ENCODE peak calls at places on chromosomes 6 and 20, in seven cellular contexts. One of them, this sample, is unnamed.

GRCh38 chr6:26657268-26657667 is 2.3 kb downstream of the ZNF322 start:
- DNase-seq in colonic mucosa: no peak
- DNase-seq in GM13977: no peak
- DNase-seq in cardiac muscle cell: no peak
- DNase-seq in A549: no peak
- DNase-seq in HCT116: no peak
- DNase-seq in fibroblast of mammary gland: no peak
- DNase-seq in this sample: no peak

GRCh38 chr6:107698146-107698545 is 126.0 kb downstream of the SCML4 start:
- DNase-seq in cardiac muscle cell: peak; percentile 83
- DNase-seq in colonic mucosa: no peak
- DNase-seq in fibroblast of mammary gland: peak; percentile 96
- DNase-seq in GM13977: no peak
- DNase-seq in A549: no peak
- DNase-seq in HCT116: no peak
- DNase-seq in this sample: no peak

GRCh38 chr6:127618729-127619128 is 41.8 kb downstream of the C6orf58 start:
- DNase-seq in HCT116: no peak
- DNase-seq in cardiac muscle cell: no peak
- DNase-seq in A549: no peak
- DNase-seq in GM13977: no peak
- DNase-seq in colonic mucosa: no peak
- DNase-seq in fibroblast of mammary gland: peak; percentile 35
- DNase-seq in this sample: no peak

GRCh38 chr6:138293428-138293827 is 75.1 kb upstream of the PBOV1 start:
- DNase-seq in colonic mucosa: no peak
- DNase-seq in A549: no peak
- DNase-seq in cardiac muscle cell: no peak
- DNase-seq in fibroblast of mammary gland: no peak
- DNase-seq in HCT116: no peak
- DNase-seq in GM13977: no peak
- DNase-seq in this sample: no peak

GRCh38 chr6:141539617-141540016 is 593.1 kb upstream of the GJE1 start:
- DNase-seq in fibroblast of mammary gland: peak; percentile 34
- DNase-seq in cardiac muscle cell: no peak
- DNase-seq in HCT116: no peak
- DNase-seq in A549: no peak
- DNase-seq in colonic mucosa: no peak
- DNase-seq in GM13977: no peak
- DNase-seq in this sample: no peak

GRCh38 chr6:115830895-115831294 is 229.8 kb downstream of the FRK start:
- DNase-seq in GM13977: no peak
- DNase-seq in cardiac muscle cell: peak; percentile 11
- DNase-seq in HCT116: no peak
- DNase-seq in colonic mucosa: no peak
- DNase-seq in fibroblast of mammary gland: no peak
- DNase-seq in A549: peak; percentile 8
- DNase-seq in this sample: no peak

GRCh38 chr6:154805288-154805911 is 72.2 kb downstream of the SCAF8 start:
- DNase-seq in cardiac muscle cell: peak; percentile 71
- DNase-seq in A549: peak; percentile 52
- DNase-seq in fibroblast of mammary gland: peak; percentile 74
- DNase-seq in colonic mucosa: no peak
- DNase-seq in GM13977: peak; percentile 25
- DNase-seq in HCT116: peak; percentile 31
- DNase-seq in this sample: no peak

GRCh38 chr6:17589402-17590116 is 10.5 kb upstream of the FAM8A1 start:
- DNase-seq in colonic mucosa: peak; percentile 80
- DNase-seq in GM13977: no peak
- DNase-seq in fibroblast of mammary gland: peak; percentile 82
- DNase-seq in HCT116: peak; percentile 91
- DNase-seq in cardiac muscle cell: peak; percentile 72
- DNase-seq in A549: peak; percentile 72
- DNase-seq in this sample: no peak

GRCh38 chr20:31934968-31935764 is 16.7 kb downstream of the PDRG1 start:
- DNase-seq in fibroblast of mammary gland: no peak
- DNase-seq in HCT116: no peak
- DNase-seq in cardiac muscle cell: no peak
- DNase-seq in A549: no peak
- DNase-seq in colonic mucosa: no peak
- DNase-seq in GM13977: no peak
- DNase-seq in this sample: no peak

GRCh38 chr6:19837511-19838441 is 606 bp downstream of the ID4 start:
- DNase-seq in A549: peak; percentile 17
- DNase-seq in colonic mucosa: peak; percentile 20
- DNase-seq in fibroblast of mammary gland: no peak
- DNase-seq in GM13977: peak; percentile 21
- DNase-seq in cardiac muscle cell: peak; percentile 55
- DNase-seq in HCT116: no peak
- DNase-seq in this sample: no peak

GRCh38 chr6:28443112-28443773 is at the start of gene ZSCAN23:
- DNase-seq in A549: no peak
- DNase-seq in fibroblast of mammary gland: peak; percentile 93
- DNase-seq in HCT116: no peak
- DNase-seq in colonic mucosa: peak; percentile 81
- DNase-seq in cardiac muscle cell: peak; percentile 92
- DNase-seq in GM13977: peak; percentile 74
- DNase-seq in this sample: peak; percentile 39

GRCh38 chr6:63573140-63573898 is 1.0 kb downstream of the LOC128125822 start:
- DNase-seq in fibroblast of mammary gland: peak; percentile 61
- DNase-seq in colonic mucosa: peak; percentile 94
- DNase-seq in A549: peak; percentile 79
- DNase-seq in GM13977: peak; percentile 70
- DNase-seq in cardiac muscle cell: peak; percentile 74
- DNase-seq in HCT116: peak; percentile 74
- DNase-seq in this sample: no peak

GRCh38 chr6:86706449-86706848 is 230.9 kb upstream of the HTR1E start:
- DNase-seq in A549: no peak
- DNase-seq in GM13977: no peak
- DNase-seq in colonic mucosa: no peak
- DNase-seq in fibroblast of mammary gland: no peak
- DNase-seq in HCT116: no peak
- DNase-seq in cardiac muscle cell: no peak
- DNase-seq in this sample: no peak

GRCh38 chr20:51541189-51542032 is 1.1 kb downstream of the NFATC2 start:
- DNase-seq in colonic mucosa: peak; percentile 82
- DNase-seq in fibroblast of mammary gland: peak; percentile 31
- DNase-seq in A549: no peak
- DNase-seq in GM13977: peak; percentile 72
- DNase-seq in HCT116: no peak
- DNase-seq in cardiac muscle cell: peak; percentile 80
- DNase-seq in this sample: no peak

GRCh38 chr6:72554203-72554564 is 67.7 kb upstream of the KCNQ5 start:
- DNase-seq in A549: peak; percentile 25
- DNase-seq in colonic mucosa: no peak
- DNase-seq in HCT116: no peak
- DNase-seq in cardiac muscle cell: peak; percentile 41
- DNase-seq in fibroblast of mammary gland: peak; percentile 31
- DNase-seq in GM13977: no peak
- DNase-seq in this sample: no peak

GRCh38 chr6:5159162-5159561 is 74.0 kb downstream of the PPP1R3G start:
- DNase-seq in HCT116: no peak
- DNase-seq in GM13977: no peak
- DNase-seq in A549: no peak
- DNase-seq in colonic mucosa: no peak
- DNase-seq in cardiac muscle cell: no peak
- DNase-seq in fibroblast of mammary gland: no peak
- DNase-seq in this sample: no peak

GRCh38 chr6:32967151-32968091 is 973 bp upstream of the BRD2 start:
- DNase-seq in HCT116: peak; percentile 73
- DNase-seq in A549: peak; percentile 80
- DNase-seq in colonic mucosa: peak; percentile 70
- DNase-seq in fibroblast of mammary gland: peak; percentile 64
- DNase-seq in GM13977: no peak
- DNase-seq in cardiac muscle cell: peak; percentile 57
- DNase-seq in this sample: no peak
- TF ChIP-seq CTCF in HCT116: no peak
- TF ChIP-seq CTCF in A549: peak; percentile 62
- TF ChIP-seq CTCF in colonic mucosa: peak; percentile 45
- TF ChIP-seq CTCF in fibroblast of mammary gland: peak; percentile 69
- TF ChIP-seq CTCF in GM13977: peak; percentile 65
- TF ChIP-seq CTCF in cardiac muscle cell: peak; percentile 54
- TF ChIP-seq CTCF in this sample: peak; percentile 55

GRCh38 chr6:15754706-15755079 is 91.9 kb upstream of the DTNBP1 start:
- DNase-seq in cardiac muscle cell: no peak
- DNase-seq in colonic mucosa: no peak
- DNase-seq in HCT116: no peak
- DNase-seq in GM13977: no peak
- DNase-seq in fibroblast of mammary gland: no peak
- DNase-seq in A549: no peak
- DNase-seq in this sample: no peak

GRCh38 chr6:15751721-15752350 is 89.0 kb upstream of the DTNBP1 start:
- DNase-seq in colonic mucosa: no peak
- DNase-seq in fibroblast of mammary gland: no peak
- DNase-seq in cardiac muscle cell: no peak
- DNase-seq in GM13977: no peak
- DNase-seq in HCT116: no peak
- DNase-seq in A549: no peak
- DNase-seq in this sample: no peak

GRCh38 chr6:15755555-15755954 is 92.7 kb upstream of the DTNBP1 start:
- DNase-seq in colonic mucosa: no peak
- DNase-seq in GM13977: no peak
- DNase-seq in A549: no peak
- DNase-seq in fibroblast of mammary gland: peak; percentile 81
- DNase-seq in cardiac muscle cell: peak; percentile 70
- DNase-seq in HCT116: no peak
- DNase-seq in this sample: no peak

GRCh38 chr6:15754035-15754705 is 91.3 kb upstream of the DTNBP1 start:
- DNase-seq in colonic mucosa: no peak
- DNase-seq in GM13977: no peak
- DNase-seq in fibroblast of mammary gland: peak; percentile 78
- DNase-seq in A549: no peak
- DNase-seq in cardiac muscle cell: peak; percentile 33
- DNase-seq in HCT116: no peak
- DNase-seq in this sample: no peak

DNA sequence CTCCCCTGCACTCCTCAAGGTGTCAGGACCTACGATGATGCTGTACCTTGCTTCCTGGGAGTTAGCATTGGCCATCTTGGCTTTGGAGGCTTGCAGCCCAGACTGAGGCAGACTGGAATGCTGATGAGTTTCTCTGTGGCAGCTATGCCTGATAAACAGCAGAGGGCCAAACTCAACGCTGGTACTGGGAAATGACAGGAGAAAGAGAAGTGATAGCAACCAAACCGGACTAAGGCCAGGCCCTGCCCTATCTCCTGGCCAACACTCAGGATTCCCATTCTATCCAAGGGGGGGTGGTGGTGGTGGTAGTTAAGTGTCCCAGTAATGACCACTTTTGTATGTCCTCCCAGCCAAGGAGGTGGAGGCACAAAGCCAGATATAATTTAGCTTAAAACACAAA is 90.0 kb upstream of the DTNBP1 start:
- DNase-seq in colonic mucosa: no peak
- DNase-seq in HCT116: no peak
- DNase-seq in GM13977: no peak
- DNase-seq in A549: peak; percentile 23
- DNase-seq in fibroblast of mammary gland: no peak
- DNase-seq in cardiac muscle cell: peak; percentile 37
- DNase-seq in this sample: no peak
- TF ChIP-seq CTCF in colonic mucosa: no peak
- TF ChIP-seq CTCF in HCT116: no peak
- TF ChIP-seq CTCF in GM13977: no peak
- TF ChIP-seq CTCF in A549: no peak
- TF ChIP-seq CTCF in fibroblast of mammary gland: no peak
- TF ChIP-seq CTCF in cardiac muscle cell: peak; percentile 31
- TF ChIP-seq CTCF in this sample: no peak

GRCh38 chr6:52201493-52201892 is 15.3 kb downstream of the IL17A start:
- DNase-seq in fibroblast of mammary gland: no peak
- DNase-seq in HCT116: no peak
- DNase-seq in colonic mucosa: no peak
- DNase-seq in GM13977: no peak
- DNase-seq in A549: no peak
- DNase-seq in cardiac muscle cell: no peak
- DNase-seq in this sample: no peak

GRCh38 chr6:52209672-52210626 is 23.8 kb downstream of the IL17A start:
- DNase-seq in A549: no peak
- DNase-seq in GM13977: no peak
- DNase-seq in HCT116: no peak
- DNase-seq in cardiac muscle cell: no peak
- DNase-seq in colonic mucosa: no peak
- DNase-seq in fibroblast of mammary gland: no peak
- DNase-seq in this sample: no peak

GRCh38 chr6:52208612-52209011 is 22.4 kb downstream of the IL17A start:
- DNase-seq in GM13977: no peak
- DNase-seq in HCT116: no peak
- DNase-seq in fibroblast of mammary gland: no peak
- DNase-seq in A549: no peak
- DNase-seq in colonic mucosa: no peak
- DNase-seq in cardiac muscle cell: no peak
- DNase-seq in this sample: no peak

GRCh38 chr6:52207066-52207465 is 20.9 kb downstream of the IL17A start:
- DNase-seq in A549: no peak
- DNase-seq in cardiac muscle cell: no peak
- DNase-seq in HCT116: no peak
- DNase-seq in GM13977: no peak
- DNase-seq in colonic mucosa: no peak
- DNase-seq in fibroblast of mammary gland: no peak
- DNase-seq in this sample: no peak
- TF ChIP-seq CTCF in A549: no peak
- TF ChIP-seq CTCF in cardiac muscle cell: no peak
- TF ChIP-seq CTCF in HCT116: no peak
- TF ChIP-seq CTCF in GM13977: peak; percentile 23
- TF ChIP-seq CTCF in colonic mucosa: no peak
- TF ChIP-seq CTCF in fibroblast of mammary gland: no peak
- TF ChIP-seq CTCF in this sample: peak; percentile 6

DNA sequence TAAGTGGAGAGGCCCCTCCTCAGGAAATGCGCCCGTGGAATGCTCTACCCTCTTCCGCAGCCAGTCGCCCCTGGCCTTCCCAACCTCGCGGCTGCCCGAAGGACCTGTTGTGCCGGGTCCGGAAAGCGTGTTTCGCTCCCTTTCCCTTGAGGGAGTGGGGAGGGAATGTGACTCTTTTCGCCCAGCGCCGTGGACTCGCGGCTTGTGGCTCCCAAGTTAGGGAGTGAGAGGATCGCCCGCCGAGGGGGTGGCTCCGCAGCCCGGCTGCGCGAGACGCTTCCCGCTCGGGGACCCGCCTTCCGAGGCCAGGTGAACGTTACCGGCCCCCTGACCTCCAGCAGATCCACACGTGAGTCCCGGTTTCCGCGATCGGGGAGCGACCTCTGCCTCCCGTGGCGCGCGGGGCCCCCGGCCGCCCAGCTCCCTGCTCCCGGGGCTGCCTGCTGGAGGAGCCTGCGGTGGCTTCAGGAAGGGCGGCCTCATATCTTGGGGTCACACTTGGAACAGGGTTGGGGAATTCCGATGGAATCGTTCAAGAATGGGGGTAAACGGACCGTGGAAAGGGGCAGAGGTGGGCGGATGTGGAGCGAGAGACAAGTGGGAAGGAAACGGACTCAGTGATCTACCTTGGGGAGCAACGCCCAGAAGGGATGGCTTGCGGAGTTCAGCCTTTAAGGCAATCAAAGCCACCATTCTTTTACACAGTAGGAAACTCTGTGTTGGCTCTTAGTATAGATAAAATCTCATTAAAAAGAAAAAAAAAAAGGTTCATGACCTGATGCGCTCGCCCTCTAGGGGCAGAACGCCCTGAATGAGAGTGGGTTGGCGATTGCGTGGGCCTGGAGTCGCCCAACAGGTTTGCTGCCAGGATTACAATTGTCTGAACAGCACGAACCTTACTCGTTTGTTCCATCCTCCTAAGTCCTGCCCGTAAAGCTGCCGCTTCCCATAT is 887 bp downstream of the TPD52L1 start:
- DNase-seq in A549: peak; percentile 62
- DNase-seq in colonic mucosa: peak; percentile 35
- DNase-seq in cardiac muscle cell: no peak
- DNase-seq in GM13977: peak; percentile 46
- DNase-seq in fibroblast of mammary gland: peak; percentile 25
- DNase-seq in HCT116: peak; percentile 51
- DNase-seq in this sample: no peak
- TF ChIP-seq CTCF in A549: peak; percentile 47
- TF ChIP-seq CTCF in colonic mucosa: peak; percentile 21
- TF ChIP-seq CTCF in cardiac muscle cell: peak; percentile 23
- TF ChIP-seq CTCF in GM13977: peak; percentile 22
- TF ChIP-seq CTCF in fibroblast of mammary gland: peak; percentile 40
- TF ChIP-seq CTCF in HCT116: peak; percentile 29
- TF ChIP-seq CTCF in this sample: no peak

This sample was measured in D721Med.